ENCODE peak calls at places on chromosomes 2 and 18, in ten cellular contexts. U is T-cell; N is GM04504; M is ELF-1; J is amniotic stem cell; Y is activated naive CD4-positive, alpha-beta T cell treated with Interleukin-2 at 50 U/mL for 16 hours; O is GM23338; G is H4; Q is left ventricle myocardium inferior; S is stromal cell of bone marrow. A is an unnamed sample.

GRCh38 chr18:32019251-32019943 is 772 bp downstream of the RNF125 start:
- DNase-seq in N (no peak), G (no peak), S (no peak), M (peak), J (no peak), Y (peak), U (peak), Q (peak), O (peak), A (peak)

GRCh38 chr18:46071894-46072867 is at the start of gene PSTPIP2:
- DNase-seq in J (peak), O (peak), S (no peak), U (peak), M (peak), G (no peak), N (no peak), Q (peak), Y (peak), A (no peak)

GRCh38 chr2:19710230-19710629 is 191.6 kb downstream of the TTC32 start:
- DNase-seq in Q (no peak), G (no peak), O (no peak), Y (no peak), N (no peak), U (no peak), S (no peak), J (no peak), M (no peak), A (no peak)

GRCh38 chr2:204897561-204897960 is 352.3 kb downstream of the PARD3B start:
- DNase-seq in Q (no peak), S (no peak), M (no peak), U (no peak), J (no peak), G (no peak), Y (no peak), N (no peak), O (no peak), A (no peak)

GRCh38 chr2:5932556-5933469 is 240.6 kb downstream of the SOX11 start:
- DNase-seq in G (no peak), N (no peak), Y (no peak), M (no peak), Q (peak), O (no peak), U (no peak), J (no peak), S (no peak), A (no peak)

GRCh38 chr18:24176727-24177416 is 38.0 kb downstream of the CABYR start:
- DNase-seq in M (peak), O (peak), J (peak), N (peak), U (peak), Q (peak), S (peak), G (peak), Y (peak), A (peak)

GRCh38 chr2:202161106-202161836 is 77.1 kb downstream of the SUMO1 start:
- DNase-seq in N (no peak), U (no peak), Y (no peak), M (no peak), Q (no peak), O (no peak), J (no peak), S (no peak), G (no peak), A (no peak)

GRCh38 chr2:10028407-10028987 is 14.9 kb upstream of the KLF11 start:
- DNase-seq in M (peak), S (no peak), G (no peak), U (no peak), N (no peak), Q (no peak), Y (no peak), O (peak), J (no peak), A (no peak)

GRCh38 chr2:238731961-238732360 is 115.9 kb upstream of the TWIST2 start:
- DNase-seq in Q (no peak), N (peak), O (no peak), M (no peak), J (no peak), S (peak), Y (no peak), G (no peak), U (no peak), A (no peak)

GRCh38 chr2:26164231-26164630 is 8.7 kb upstream of the GAREM2 start:
- DNase-seq in U (no peak), Q (peak), G (no peak), M (no peak), Y (no peak), O (no peak), J (no peak), S (no peak), N (no peak), A (no peak)

GRCh38 chr2:1233280-1233679 is 180.0 kb upstream of the TPO start:
- DNase-seq in U (no peak), N (no peak), O (no peak), Q (no peak), G (no peak), Y (no peak), J (no peak), M (no peak), S (no peak), A (no peak)

GRCh38 chr18:78830826-78831225 is 148.8 kb upstream of the SALL3 start:
- DNase-seq in U (no peak), J (no peak), N (no peak), M (no peak), G (no peak), O (no peak), S (no peak), Y (no peak), Q (no peak), A (no peak)

A was measured in D721Med.